ENCODE peak calls at places on chromosomes 2 and 18, in five cellular contexts. B, I, M, Z and G are unnamed samples.

GRCh38 chr2:120678251-120678650 is 57.4 kb upstream of the GLI2 start:
- DNase-seq in I (no peak), B (no peak), Z (peak; percentile 27), M (peak; percentile 42), G (peak; percentile 56)

GRCh38 chr2:61671561-61672315 is 133.6 kb upstream of the XPO1 start:
- DNase-seq in B (no peak), I (peak; percentile 88), Z (peak; percentile 43), M (no peak), G (peak; percentile 23)

GRCh38 chr2:40584432-40584831 is 132.5 kb upstream of the SLC8A1 start:
- DNase-seq in M (peak; percentile 4), I (peak; percentile 78), B (no peak), Z (no peak), G (no peak)

GRCh38 chr2:10813085-10813748 is 632 bp upstream of the PDIA6 start:
- DNase-seq in M (peak; percentile 50), Z (no peak), B (no peak), I (no peak), G (no peak)

GRCh38 chr18:3060667-3061580 is 48.0 kb upstream of the LPIN2 start:
- DNase-seq in I (no peak), B (no peak), Z (no peak), M (no peak), G (no peak)

GRCh38 chr2:55137024-55137958 is 87.0 kb upstream of the RTN4 start:
- DNase-seq in B (no peak), I (no peak), M (no peak), Z (no peak), G (no peak)

GRCh38 chr2:157173740-157174184 is 83.7 kb upstream of the GALNT5 start:
- DNase-seq in B (no peak), Z (peak; percentile 99), M (peak; percentile 100), I (peak; percentile 93), G (peak; percentile 99)

GRCh38 chr2:12004713-12005112 is 258.3 kb downstream of the LPIN1 start:
- DNase-seq in B (no peak), M (no peak), I (no peak), Z (no peak), G (no peak)

GRCh38 chr2:9092383-9093282 is 89.1 kb upstream of the MBOAT2 start:
- DNase-seq in M (no peak), B (no peak), I (no peak), Z (no peak), G (no peak)

GRCh38 chr2:109057686-109058085 is 68.7 kb upstream of the EDAR start:
- DNase-seq in Z (no peak), I (no peak), M (no peak), B (no peak), G (no peak)

GRCh38 chr2:134218928-134219707 is 34.8 kb upstream of the MGAT5 start:
- DNase-seq in B (no peak), I (no peak), M (no peak), Z (no peak), G (no peak)

GRCh38 chr2:144322379-144322778 is 197.5 kb downstream of the ZEB2 start:
- DNase-seq in B (no peak), M (no peak), I (no peak), Z (peak; percentile 27), G (peak; percentile 39)

GRCh38 chr2:240182966-240183365 is 42.5 kb upstream of the OTOS start:
- DNase-seq in M (no peak), I (no peak), B (no peak), Z (no peak), G (no peak)

GRCh38 chr2:58448065-58448507 is 207.0 kb upstream of the FANCL start:
- DNase-seq in I (peak; percentile 69), B (peak; percentile 23), Z (peak; percentile 82), M (peak; percentile 72), G (peak; percentile 68)

GRCh38 chr2:120317916-120318315 is 28.0 kb upstream of the INHBB start:
- DNase-seq in Z (no peak), B (no peak), M (no peak), I (no peak), G (no peak)

GRCh38 chr2:28316546-28317335 is 75.9 kb upstream of the FOSL2 start:
- DNase-seq in Z (no peak), I (no peak), B (no peak), M (no peak), G (no peak)

GRCh38 chr2:38682008-38682575 is 16.2 kb downstream of the GALM start:
- DNase-seq in I (no peak), Z (no peak), B (no peak), M (no peak), G (no peak)

GRCh38 chr2:229669841-229670240 is 44.5 kb downstream of the DNER start:
- DNase-seq in M (no peak), Z (peak; percentile 39), B (no peak), I (peak; percentile 24), G (no peak)

GRCh38 chr2:46970334-46971288 is 55.0 kb upstream of the MCFD2 start:
- DNase-seq in B (no peak), Z (peak; percentile 61), M (peak; percentile 63), I (peak; percentile 94), G (peak; percentile 70)

GRCh38 chr2:26717362-26717761 is 24.8 kb downstream of the KCNK3 start:
- DNase-seq in I (no peak), M (no peak), Z (no peak), B (no peak), G (no peak)

GRCh38 chr2:119682578-119682977 is 3.6 kb downstream of the TMEM177 start:
- DNase-seq in B (no peak), Z (no peak), I (no peak), M (no peak), G (no peak)

GRCh38 chr18:8890957-8891464 is 185.7 kb downstream of the MTCL1 start:
- DNase-seq in Z (peak; percentile 85), M (peak; percentile 99), I (peak; percentile 99), B (no peak), G (peak; percentile 94)

GRCh38 chr2:97936199-97936598 is 59.5 kb downstream of the TMEM131 start:
- DNase-seq in I (peak; percentile 48), B (no peak), Z (no peak), M (no peak), G (no peak)

GRCh38 chr2:186610785-186611184 is 20.9 kb downstream of the ITGAV start:
- DNase-seq in M (no peak), B (no peak), Z (no peak), I (no peak), G (no peak)

GRCh38 chr2:128464456-128464855 is 145.8 kb upstream of the HS6ST1 start:
- DNase-seq in B (no peak), I (no peak), Z (no peak), M (no peak), G (no peak)

GRCh38 chr2:114201781-114202180 is 240.7 kb upstream of the DPP10 start:
- DNase-seq in M (no peak), B (no peak), I (no peak), Z (no peak), G (no peak)

GRCh38 chr18:11891737-11892136 is 16.4 kb downstream of the MPPE1 start:
- DNase-seq in B (no peak), Z (no peak), I (no peak), M (no peak), G (no peak)

GRCh38 chr2:42961385-42961800 is 169.0 kb upstream of the HAAO start:
- DNase-seq in M (peak; percentile 46), Z (no peak), B (peak; percentile 86), I (no peak), G (peak; percentile 67)

GRCh38 chr2:181176540-181176939 is 196.1 kb downstream of the UBE2E3 start:
- DNase-seq in M (no peak), B (no peak), I (peak; percentile 15), Z (no peak), G (peak; percentile 9)

GRCh38 chr2:148552675-148553331 is 91.7 kb upstream of the EPC2 start:
- DNase-seq in M (no peak), Z (peak; percentile 15), I (no peak), B (no peak), G (no peak)

GRCh38 chr2:169086893-169087467 is 17.6 kb downstream of the DHRS9 start:
- DNase-seq in B (no peak), M (peak; percentile 35), Z (no peak), I (peak; percentile 59), G (no peak)

GRCh38 chr2:41869542-41870256 is 178.1 kb upstream of the PKDCC start:
- DNase-seq in M (peak; percentile 40), Z (peak; percentile 79), B (peak; percentile 86), I (peak; percentile 38), G (peak; percentile 80)

GRCh38 chr2:188850786-188851185 is 123.4 kb upstream of the COL3A1 start:
- DNase-seq in I (no peak), B (peak; percentile 55), M (peak; percentile 59), Z (peak; percentile 8), G (no peak)

GRCh38 chr2:40760071-40760666 is 308.3 kb upstream of the SLC8A1 start:
- DNase-seq in B (peak; percentile 18), I (peak; percentile 52), M (peak; percentile 36), Z (peak; percentile 39), G (peak; percentile 58)

DNA sequence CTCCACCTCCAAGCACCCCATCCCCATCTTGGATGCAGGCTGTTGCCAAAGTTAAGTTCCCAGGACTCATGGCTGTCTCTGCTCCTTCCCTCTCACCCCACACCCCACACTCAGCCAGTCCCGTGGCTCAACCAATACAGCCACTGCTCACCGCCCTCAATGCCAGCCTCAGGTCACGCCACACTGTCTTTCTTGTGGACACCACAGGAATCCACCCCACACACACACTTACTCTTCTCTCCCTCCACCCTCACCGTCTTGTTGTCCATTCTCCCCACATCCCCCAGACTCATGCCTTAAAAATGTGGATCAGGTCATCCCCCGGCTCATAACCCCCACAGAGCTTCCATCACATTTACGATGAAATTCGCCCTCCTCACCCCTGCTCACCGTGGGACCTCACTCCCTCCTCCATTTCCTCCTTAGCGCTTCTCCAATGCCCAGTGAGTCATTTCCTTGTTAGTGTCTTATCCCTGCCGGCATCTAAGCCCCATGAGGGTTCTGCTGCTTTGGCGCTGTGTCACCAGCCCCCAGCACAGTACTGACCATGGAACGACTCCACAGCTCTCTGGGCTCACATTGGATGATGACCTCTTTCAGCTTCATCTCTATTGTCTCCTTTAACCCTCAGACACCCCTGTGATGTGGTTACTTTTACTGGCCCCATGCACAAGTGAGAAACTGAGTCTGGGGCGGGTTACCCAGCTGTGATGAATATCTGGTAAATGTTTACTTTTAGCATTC is 13.8 kb downstream of the MLPH start:
- DNase-seq in B (no peak), M (peak; percentile 100), I (peak; percentile 68), Z (peak; percentile 99), G (peak; percentile 90)
- H3K4me3 ChIP-seq in B (no peak overlapping the region), M (no peak overlapping the region), I (no peak overlapping the region), Z (no peak overlapping the region), G (no peak overlapping the region)

GRCh38 chr2:214830794-214831346 is 21.4 kb upstream of the BARD1 start:
- DNase-seq in Z (peak; percentile 74), I (peak; percentile 59), B (no peak), M (peak; percentile 14), G (peak; percentile 60)
- TF ChIP-seq CTCF in Z (peak; percentile 75), I (peak; percentile 53), B (no peak), M (peak; percentile 47), G (peak; percentile 52)

GRCh38 chr2:31381601-31382000 is 32.9 kb downstream of the XDH start:
- DNase-seq in B (no peak), Z (no peak), M (no peak), I (no peak), G (no peak)
- H3K4me3 ChIP-seq in B (no peak overlapping the region), Z (no peak overlapping the region), M (no peak overlapping the region), I (no peak overlapping the region), G (no peak overlapping the region)

DNA sequence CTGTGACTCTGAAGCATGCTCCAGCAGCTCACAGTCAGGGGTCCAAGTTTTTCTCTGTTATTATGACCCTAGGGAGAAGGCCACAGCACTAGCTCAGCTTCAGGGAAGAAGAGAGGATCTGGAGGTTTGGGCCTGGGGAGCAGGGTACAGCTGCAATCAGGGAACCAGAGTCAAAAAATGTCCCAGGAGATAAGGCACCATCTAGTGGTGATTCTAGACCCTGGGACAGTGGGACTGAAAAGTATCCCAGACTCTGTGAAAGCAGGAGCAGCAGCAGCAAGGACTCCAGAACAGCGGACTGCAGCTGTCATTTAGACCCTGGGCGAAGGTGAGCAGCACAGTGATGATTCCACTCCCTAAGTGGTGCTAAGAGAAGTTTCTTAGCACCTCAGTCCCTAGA is 278.4 kb upstream of the DDX18 start:
- DNase-seq in I (no peak), M (no peak), Z (no peak), B (no peak), G (no peak)
- TF ChIP-seq CTCF in I (peak; percentile 11), M (no peak), Z (no peak), B (no peak), G (no peak)